ENCODE peak calls at places on chromosomes 13 and 19, in ten cellular contexts. J is esophagus muscularis mucosa, L is suprapubic skin, Y is upper lobe of left lung, E is stomach, U is sigmoid colon, M is breast epithelium, D is spleen, A is transverse colon, H is endothelial cell of umbilical vein. G is an unnamed sample. For H3K4me1, the result is how much of the 10 kb centered on the place peaks cover.

GRCh38 chr13:40665754-40666057 is 735 bp downstream of the FOXO1 start:
- DNase-seq in M (no peak), L (no peak), U (no peak), Y (peak), H (no peak), J (no peak), D (no peak), A (no peak), E (no peak), G (no peak)

GRCh38 chr19:18218159-18218558 is 8.1 kb downstream of the PDE4C start:
- DNase-seq in J (no peak), M (no peak), Y (no peak), L (no peak), H (no peak), E (no peak), D (no peak), U (no peak), A (no peak), G (no peak)

GRCh38 chr19:1767464-1767933 is 14.2 kb downstream of the ONECUT3 start:
- DNase-seq in L (no peak), D (peak), M (no peak), E (peak), H (peak), Y (peak), J (no peak), U (no peak), A (peak), G (no peak)

GRCh38 chr19:1750343-1751021 is 2.8 kb upstream of the ONECUT3 start:
- DNase-seq in U (no peak), Y (no peak), H (no peak), M (no peak), D (no peak), A (no peak), E (no peak), L (no peak), J (no peak), G (no peak)

GRCh38 chr19:46732966-46733692 is 12.7 kb upstream of the FKRP start:
- DNase-seq in D (peak), J (no peak), M (no peak), U (no peak), H (no peak), Y (no peak), E (no peak), A (no peak), L (peak), G (no peak)

GRCh38 chr19:30286378-30286777 is 85.8 kb upstream of the ZNF536 start:
- DNase-seq in J (no peak), H (no peak), Y (no peak), M (no peak), E (no peak), L (no peak), A (no peak), D (no peak), U (no peak), G (no peak)

GRCh38 chr13:103203750-103204330 is 137.6 kb upstream of the SLC10A2 start:
- DNase-seq in D (no peak), J (no peak), L (no peak), H (no peak), E (no peak), U (no peak), Y (no peak), M (no peak), A (no peak), G (no peak)

GRCh38 chr19:47023448-47023794 is 3.8 kb downstream of the NPAS1 start:
- DNase-seq in E (no peak), D (no peak), Y (no peak), M (no peak), H (no peak), U (no peak), A (no peak), L (no peak), J (no peak), G (no peak)

GRCh38 chr19:57537953-57538547 is 10.9 kb downstream of the ZNF549 start:
- DNase-seq in L (no peak), E (no peak), H (no peak), D (no peak), A (no peak), M (no peak), J (no peak), U (no peak), Y (no peak), G (no peak)
- H3K4me3 ChIP-seq in L (no peak), E (no peak), H (no peak), D (no peak), A (no peak), M (peak), J (no peak), U (no peak), Y (no peak), G (no peak)

GRCh38 chr13:30109471-30110135 is 197.7 kb downstream of the KATNAL1 start:
- DNase-seq in Y (no peak), A (no peak), J (no peak), E (no peak), L (no peak), H (no peak), M (no peak), U (no peak), D (no peak), G (no peak)
- H3K4me1 ChIP-seq in Y (under half), A (under half), J (under half), E (under half), L (under half), H (under half), M (under half), U (under half), D (under half), G (under half)

DNA sequence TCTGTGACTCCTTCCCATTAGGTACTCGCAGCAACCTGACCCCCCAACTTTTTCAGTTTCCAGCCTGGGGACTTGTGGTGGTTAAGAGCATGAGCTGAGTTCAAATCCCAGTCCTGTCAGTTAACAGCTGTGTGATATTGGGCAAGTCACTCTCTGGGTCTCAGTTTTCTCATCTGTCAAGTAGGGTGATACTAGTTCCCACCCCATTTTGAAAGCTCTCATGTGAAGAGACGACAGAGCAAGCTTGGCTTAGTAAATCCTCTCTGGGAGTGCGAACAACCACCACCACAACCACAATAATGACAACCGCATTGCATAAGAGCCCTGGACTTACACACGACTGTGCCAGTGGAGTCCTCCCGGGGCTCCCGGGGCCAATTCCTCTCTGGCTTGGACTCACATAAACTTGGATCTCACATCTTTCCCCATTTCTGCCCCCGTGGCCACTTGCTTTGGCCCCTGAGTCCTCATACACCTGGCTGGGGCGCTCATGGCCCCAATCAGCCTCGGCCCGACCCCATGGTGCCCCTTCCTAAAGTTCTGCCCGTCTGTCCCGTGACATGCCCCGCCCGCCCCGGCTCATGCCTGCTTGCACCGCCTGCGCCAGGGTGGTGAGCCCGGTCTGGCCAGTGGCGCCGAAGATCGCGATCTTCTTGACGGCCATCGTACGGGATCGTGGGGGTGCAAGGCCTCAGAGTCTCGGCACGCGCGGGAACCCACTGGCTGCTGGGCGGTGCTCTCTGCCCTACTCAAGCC is at the start of gene BLVRB:
- DNase-seq in U (no peak), M (no peak), A (peak), E (no peak), L (no peak), J (no peak), D (no peak), H (no peak), Y (no peak), G (no peak)
- TF ChIP-seq POLR2AphosphoS5 in U (peak), M (peak), A (peak), E (no peak), L (peak), J (peak), D (peak), H (peak), Y (peak), G (no peak)

GRCh38 chr19:9140159-9140874 is at the start of gene ZNF317:
- DNase-seq in J (peak), L (peak), D (peak), A (peak), E (peak), M (peak), H (peak), Y (peak), U (peak), G (peak)

GRCh38 chr19:9144920-9145319 is 4.7 kb downstream of the ZNF317 start:
- DNase-seq in M (no peak), Y (no peak), J (no peak), D (no peak), E (no peak), A (no peak), U (no peak), H (no peak), L (no peak), G (no peak)

GRCh38 chr19:9139609-9140158 is 513 bp upstream of the ZNF317 start:
- DNase-seq in M (no peak), J (no peak), H (peak), U (no peak), A (no peak), D (no peak), E (no peak), Y (no peak), L (no peak), G (no peak)
- H3K4me3 ChIP-seq in M (peak), J (peak), H (peak), U (peak), A (peak), D (peak), E (peak), Y (peak), L (peak), G (peak)